ENCODE peak calls at places on chromosomes 13 and 19, in five cellular contexts. J is heart right ventricle; O is DMS153; T is activated naive CD4-positive, alpha-beta T cell treated with anti-CD3 and anti-CD28 coated beads, Interleukin-2, amount 10 ng/mL, durations not matched to agents 7 days and 5 days; W is HCEC 1CT. I is an unnamed sample.

GRCh38 chr19:13118424-13119193 is 545 bp downstream of the NACC1 start:
- DNase-seq in O (peak), T (peak), W (no peak), J (no peak), I (peak)

GRCh38 chr13:51453959-51454703 is 1.3 kb upstream of the INTS6 start:
- DNase-seq in T (peak), O (no peak), W (no peak), J (peak), I (peak)

GRCh38 chr13:33402975-33403374 is 117.4 kb upstream of the STARD13 start:
- DNase-seq in O (no peak), J (no peak), W (no peak), T (no peak), I (no peak)

GRCh38 chr19:1882089-1882785 is 3.1 kb downstream of the ABHD17A start:
- DNase-seq in O (no peak), J (no peak), T (peak), W (no peak), I (no peak)

GRCh38 chr19:27652281-27652680 is 1560.7 kb downstream of the UQCRFS1 start:
- DNase-seq in W (no peak), O (no peak), T (no peak), J (no peak), I (no peak)

GRCh38 chr19:46727757-46728156 is 10.8 kb upstream of the PRKD2 start:
- DNase-seq in O (no peak), J (no peak), W (no peak), T (no peak), I (no peak)

GRCh38 chr13:114001331-114002008 is 27.6 kb upstream of the C13orf46 start:
- DNase-seq in O (no peak), J (no peak), T (no peak), W (no peak), I (no peak)

GRCh38 chr13:98556968-98557591 is 19.8 kb downstream of the STK24 start:
- DNase-seq in T (peak), O (no peak), W (no peak), J (no peak), I (no peak)

GRCh38 chr19:48480476-48481190 is 11.5 kb downstream of the CYTH2 start:
- DNase-seq in W (no peak), J (peak), O (no peak), T (peak), I (no peak)

I was measured in NCI-H510A treated with DMSO at 0.1 percent for 48 hours.